ENCODE peak calls at places on chromosome 2, in six cellular contexts. One of them, this sample, is unnamed.
A peak's percentile ranks its signal among the peaks of the same experiment; 100 is the strongest.

GRCh38 chr2:213959589-213959988 is 451.3 kb upstream of the VWC2L start:
- DNase-seq in GM23338: no peak
- DNase-seq in HepG2: no peak
- DNase-seq in K562: no peak
- DNase-seq in WTC11: no peak
- DNase-seq in GM12878: no peak
- DNase-seq in this sample: no peak

GRCh38 chr2:227324671-227325055 is 388 bp upstream of the MFF start:
- DNase-seq in WTC11: no peak
- DNase-seq in K562: peak; percentile 22
- DNase-seq in GM23338: peak; percentile 48
- DNase-seq in GM12878: no peak
- DNase-seq in HepG2: no peak
- DNase-seq in this sample: no peak

GRCh38 chr2:7515327-7515726 is 598.1 kb downstream of the RNF144A start:
- DNase-seq in WTC11: no peak
- DNase-seq in HepG2: no peak
- DNase-seq in GM12878: peak; percentile 47
- DNase-seq in K562: no peak
- DNase-seq in GM23338: no peak
- DNase-seq in this sample: no peak

GRCh38 chr2:62999905-63000304 is 50.7 kb upstream of the OTX1 start:
- DNase-seq in K562: no peak
- DNase-seq in WTC11: no peak
- DNase-seq in HepG2: no peak
- DNase-seq in GM12878: no peak
- DNase-seq in GM23338: no peak
- DNase-seq in this sample: no peak

GRCh38 chr2:190159453-190159852 is 96.9 kb upstream of the MSTN start:
- DNase-seq in WTC11: no peak
- DNase-seq in GM12878: no peak
- DNase-seq in GM23338: no peak
- DNase-seq in HepG2: no peak
- DNase-seq in K562: no peak
- DNase-seq in this sample: no peak

GRCh38 chr2:129492528-129492927 is 486.9 kb upstream of the RAB6C start:
- DNase-seq in GM12878: no peak
- DNase-seq in K562: no peak
- DNase-seq in HepG2: no peak
- DNase-seq in WTC11: no peak
- DNase-seq in GM23338: no peak
- DNase-seq in this sample: no peak

GRCh38 chr2:160510617-160511016 is 17.0 kb upstream of the RBMS1 start:
- DNase-seq in K562: no peak
- DNase-seq in GM23338: no peak
- DNase-seq in HepG2: no peak
- DNase-seq in GM12878: no peak
- DNase-seq in WTC11: no peak
- DNase-seq in this sample: no peak

GRCh38 chr2:25215948-25216679 is 47.7 kb upstream of the POMC start:
- DNase-seq in HepG2: no peak
- DNase-seq in WTC11: peak; percentile 90
- DNase-seq in GM12878: no peak
- DNase-seq in K562: no peak
- DNase-seq in GM23338: peak; percentile 94
- DNase-seq in this sample: peak; percentile 59

GRCh38 chr2:120740765-120741513 is 5.3 kb downstream of the GLI2 start:
- DNase-seq in GM23338: peak; percentile 84
- DNase-seq in WTC11: peak; percentile 71
- DNase-seq in HepG2: no peak
- DNase-seq in GM12878: no peak
- DNase-seq in K562: no peak
- DNase-seq in this sample: peak; percentile 72

GRCh38 chr2:106193491-106193976 is 567 bp downstream of the UXS1 start:
- DNase-seq in WTC11: peak; percentile 40
- DNase-seq in K562: peak; percentile 41
- DNase-seq in GM23338: peak; percentile 40
- DNase-seq in GM12878: no peak
- DNase-seq in HepG2: peak; percentile 15
- DNase-seq in this sample: no peak

GRCh38 chr2:160208662-160209229 is 8.7 kb upstream of the ITGB6 start:
- DNase-seq in HepG2: no peak
- DNase-seq in GM23338: no peak
- DNase-seq in WTC11: no peak
- DNase-seq in GM12878: no peak
- DNase-seq in K562: no peak
- DNase-seq in this sample: no peak

GRCh38 chr2:10297950-10298349 is 4.8 kb upstream of the HPCAL1 start:
- DNase-seq in K562: peak; percentile 75
- DNase-seq in HepG2: peak; percentile 71
- DNase-seq in GM12878: no peak
- DNase-seq in GM23338: no peak
- DNase-seq in WTC11: no peak
- DNase-seq in this sample: no peak

GRCh38 chr2:128661955-128662564 is 343.4 kb upstream of the HS6ST1 start:
- DNase-seq in HepG2: no peak
- DNase-seq in GM23338: no peak
- DNase-seq in GM12878: no peak
- DNase-seq in K562: no peak
- DNase-seq in WTC11: no peak
- DNase-seq in this sample: no peak

GRCh38 chr2:20141056-20141762 is 83.7 kb downstream of the SDC1 start:
- DNase-seq in K562: peak; percentile 25
- DNase-seq in GM12878: no peak
- DNase-seq in GM23338: no peak
- DNase-seq in WTC11: no peak
- DNase-seq in HepG2: peak; percentile 61
- DNase-seq in this sample: no peak

GRCh38 chr2:99420751-99421299 is 69.0 kb downstream of the REV1 start:
- DNase-seq in GM12878: no peak
- DNase-seq in HepG2: no peak
- DNase-seq in WTC11: no peak
- DNase-seq in K562: no peak
- DNase-seq in GM23338: no peak
- DNase-seq in this sample: no peak

GRCh38 chr2:112662702-112663101 is 17.0 kb downstream of the SLC20A1 start:
- DNase-seq in GM12878: no peak
- DNase-seq in GM23338: no peak
- DNase-seq in WTC11: no peak
- DNase-seq in K562: no peak
- DNase-seq in HepG2: no peak
- DNase-seq in this sample: no peak

GRCh38 chr2:14633451-14634211 is 1.1 kb downstream of the LRATD1 start:
- DNase-seq in GM23338: peak; percentile 11
- DNase-seq in GM12878: no peak
- DNase-seq in HepG2: no peak
- DNase-seq in WTC11: peak; percentile 24
- DNase-seq in K562: no peak
- DNase-seq in this sample: no peak

GRCh38 chr2:53129851-53130250 is 637.8 kb upstream of the CHAC2 start:
- DNase-seq in WTC11: no peak
- DNase-seq in GM23338: no peak
- DNase-seq in K562: no peak
- DNase-seq in HepG2: no peak
- DNase-seq in GM12878: no peak
- DNase-seq in this sample: no peak

GRCh38 chr2:16633632-16634430 is 31.8 kb downstream of the CYRIA start:
- DNase-seq in GM12878: no peak
- DNase-seq in HepG2: no peak
- DNase-seq in WTC11: no peak
- DNase-seq in GM23338: no peak
- DNase-seq in K562: peak; percentile 32
- DNase-seq in this sample: no peak

GRCh38 chr2:161576421-161576820 is 47.8 kb upstream of the SLC4A10 start:
- DNase-seq in K562: peak; percentile 24
- DNase-seq in GM23338: peak; percentile 90
- DNase-seq in WTC11: peak; percentile 70
- DNase-seq in GM12878: no peak
- DNase-seq in HepG2: peak; percentile 68
- DNase-seq in this sample: peak; percentile 46

GRCh38 chr2:148592812-148593211 is 51.7 kb upstream of the EPC2 start:
- DNase-seq in K562: no peak
- DNase-seq in WTC11: no peak
- DNase-seq in GM12878: no peak
- DNase-seq in HepG2: no peak
- DNase-seq in GM23338: no peak
- DNase-seq in this sample: no peak

GRCh38 chr2:187748958-187749357 is 194.7 kb upstream of the TFPI start:
- DNase-seq in HepG2: no peak
- DNase-seq in GM12878: no peak
- DNase-seq in K562: no peak
- DNase-seq in GM23338: no peak
- DNase-seq in WTC11: no peak
- DNase-seq in this sample: no peak

GRCh38 chr2:127820080-127820668 is 9.2 kb upstream of the WDR33 start:
- DNase-seq in GM12878: no peak
- DNase-seq in K562: no peak
- DNase-seq in HepG2: no peak
- DNase-seq in WTC11: no peak
- DNase-seq in GM23338: peak; percentile 63
- DNase-seq in this sample: peak; percentile 55

GRCh38 chr2:224328798-224329197 is 73.1 kb downstream of the FAM124B start:
- DNase-seq in WTC11: no peak
- DNase-seq in GM23338: no peak
- DNase-seq in K562: no peak
- DNase-seq in GM12878: no peak
- DNase-seq in HepG2: no peak
- DNase-seq in this sample: no peak

GRCh38 chr2:129707800-129708199 is 271.7 kb upstream of the RAB6C start:
- DNase-seq in WTC11: no peak
- DNase-seq in HepG2: no peak
- DNase-seq in GM12878: no peak
- DNase-seq in K562: no peak
- DNase-seq in GM23338: no peak
- DNase-seq in this sample: no peak

GRCh38 chr2:199882667-199883066 is 28.4 kb upstream of the C2orf69 start:
- DNase-seq in GM23338: no peak
- DNase-seq in K562: no peak
- DNase-seq in HepG2: no peak
- DNase-seq in GM12878: no peak
- DNase-seq in WTC11: no peak
- DNase-seq in this sample: no peak

GRCh38 chr2:51795248-51795888 is 763.4 kb upstream of the NRXN1 start:
- DNase-seq in GM12878: no peak
- DNase-seq in K562: no peak
- DNase-seq in GM23338: peak; percentile 79
- DNase-seq in HepG2: peak; percentile 17
- DNase-seq in WTC11: peak; percentile 78
- DNase-seq in this sample: peak; percentile 88

GRCh38 chr2:11500702-11501303 is 33.0 kb upstream of the GREB1 start:
- DNase-seq in HepG2: no peak
- DNase-seq in GM23338: no peak
- DNase-seq in K562: no peak
- DNase-seq in GM12878: peak; percentile 45
- DNase-seq in WTC11: no peak
- DNase-seq in this sample: no peak

GRCh38 chr2:11498126-11498473 is 32.1 kb upstream of the E2F6 start:
- DNase-seq in GM12878: no peak
- DNase-seq in K562: no peak
- DNase-seq in GM23338: no peak
- DNase-seq in HepG2: no peak
- DNase-seq in WTC11: no peak
- DNase-seq in this sample: no peak

GRCh38 chr2:11498543-11499034 is 32.6 kb upstream of the E2F6 start:
- DNase-seq in GM12878: peak; percentile 69
- DNase-seq in WTC11: no peak
- DNase-seq in K562: no peak
- DNase-seq in HepG2: peak; percentile 80
- DNase-seq in GM23338: no peak
- DNase-seq in this sample: no peak

GRCh38 chr2:11496311-11496710 is 30.4 kb upstream of the E2F6 start:
- DNase-seq in HepG2: no peak
- DNase-seq in WTC11: no peak
- DNase-seq in GM23338: no peak
- DNase-seq in K562: no peak
- DNase-seq in GM12878: no peak
- DNase-seq in this sample: no peak

GRCh38 chr2:11499081-11499743 is 33.3 kb upstream of the E2F6 start:
- DNase-seq in GM12878: no peak
- DNase-seq in WTC11: no peak
- DNase-seq in HepG2: peak; percentile 100
- DNase-seq in GM23338: no peak
- DNase-seq in K562: no peak
- DNase-seq in this sample: no peak
- TF ChIP-seq CREB1 in GM12878: no peak
- TF ChIP-seq CREB1 in WTC11: no peak
- TF ChIP-seq CREB1 in HepG2: no peak
- TF ChIP-seq CREB1 in GM23338: no peak
- TF ChIP-seq CREB1 in K562: no peak
- TF ChIP-seq CREB1 in this sample: no peak

GRCh38 chr2:74391580-74392448 is 11.7 kb upstream of the DCTN1 start:
- DNase-seq in GM23338: peak; percentile 95
- DNase-seq in WTC11: peak; percentile 96
- DNase-seq in GM12878: peak; percentile 76
- DNase-seq in HepG2: peak; percentile 91
- DNase-seq in K562: peak; percentile 92
- DNase-seq in this sample: peak; percentile 98
- TF ChIP-seq CREB1 in GM23338: peak; percentile 66
- TF ChIP-seq CREB1 in WTC11: no peak
- TF ChIP-seq CREB1 in GM12878: peak; percentile 71
- TF ChIP-seq CREB1 in HepG2: no peak
- TF ChIP-seq CREB1 in K562: no peak
- TF ChIP-seq CREB1 in this sample: no peak

GRCh38 chr2:24076849-24077534 is 866 bp upstream of the SF3B6 start:
- DNase-seq in WTC11: no peak
- DNase-seq in K562: peak; percentile 12
- DNase-seq in HepG2: no peak
- DNase-seq in GM23338: no peak
- DNase-seq in GM12878: no peak
- DNase-seq in this sample: no peak
- TF ChIP-seq CREB1 in WTC11: no peak
- TF ChIP-seq CREB1 in K562: no peak
- TF ChIP-seq CREB1 in HepG2: no peak
- TF ChIP-seq CREB1 in GM23338: no peak
- TF ChIP-seq CREB1 in GM12878: no peak
- TF ChIP-seq CREB1 in this sample: peak; percentile 43

GRCh38 chr2:18833941-18834340 is 244.6 kb upstream of the NT5C1B start:
- DNase-seq in HepG2: no peak
- DNase-seq in WTC11: no peak
- DNase-seq in GM12878: no peak
- DNase-seq in K562: no peak
- DNase-seq in GM23338: no peak
- DNase-seq in this sample: no peak

GRCh38 chr2:18834341-18834740 is 245.0 kb upstream of the NT5C1B start:
- DNase-seq in HepG2: no peak
- DNase-seq in WTC11: no peak
- DNase-seq in GM23338: no peak
- DNase-seq in GM12878: no peak
- DNase-seq in K562: no peak
- DNase-seq in this sample: no peak

GRCh38 chr2:18829976-18830375 is 240.6 kb upstream of the NT5C1B start:
- DNase-seq in GM23338: no peak
- DNase-seq in WTC11: no peak
- DNase-seq in GM12878: no peak
- DNase-seq in K562: no peak
- DNase-seq in HepG2: no peak
- DNase-seq in this sample: no peak

GRCh38 chr2:18830962-18831361 is 241.6 kb upstream of the NT5C1B start:
- DNase-seq in K562: no peak
- DNase-seq in GM12878: no peak
- DNase-seq in GM23338: no peak
- DNase-seq in WTC11: no peak
- DNase-seq in HepG2: peak; percentile 69
- DNase-seq in this sample: no peak

GRCh38 chr2:18831916-18832510 is 242.6 kb upstream of the NT5C1B start:
- DNase-seq in HepG2: no peak
- DNase-seq in K562: no peak
- DNase-seq in GM12878: no peak
- DNase-seq in WTC11: no peak
- DNase-seq in GM23338: no peak
- DNase-seq in this sample: no peak
- TF ChIP-seq CREB1 in HepG2: no peak
- TF ChIP-seq CREB1 in K562: no peak
- TF ChIP-seq CREB1 in GM12878: no peak
- TF ChIP-seq CREB1 in WTC11: no peak
- TF ChIP-seq CREB1 in GM23338: no peak
- TF ChIP-seq CREB1 in this sample: no peak